ENCODE peak calls at places on chromosomes 13 and 19, in six cellular contexts. M is small intestine; C is HT-29; G is Calu3; O is renal cortical epithelial cell; T is CD8-positive, alpha-beta T cell. N is an unnamed sample.

GRCh38 chr19:58584498-58585441 is 11.6 kb upstream of the MZF1 start:
- DNase-seq in C (no peak), M (no peak), O (no peak), G (no peak), T (no peak), N (no peak)

GRCh38 chr13:41897126-41897525 is 63.8 kb downstream of the VWA8 start:
- DNase-seq in T (no peak), O (no peak), G (no peak), C (no peak), M (no peak), N (no peak)

GRCh38 chr19:15466851-15467733 is 2.7 kb upstream of the RASAL3 start:
- DNase-seq in G (no peak), C (peak), O (peak), T (peak), M (peak), N (no peak)

GRCh38 chr13:114111577-114111976 is 20.8 kb downstream of the RASA3 start:
- DNase-seq in M (no peak), C (no peak), T (no peak), G (no peak), O (no peak), N (no peak)

GRCh38 chr19:48714759-48715261 is 4.7 kb downstream of the MAMSTR start:
- DNase-seq in T (no peak), G (no peak), O (no peak), C (no peak), M (peak), N (peak)

GRCh38 chr19:58575183-58576041 is 2.3 kb upstream of the MZF1 start:
- DNase-seq in O (peak), T (peak), M (peak), G (peak), C (peak), N (peak)

GRCh38 chr13:37679043-37679442 is 80.5 kb upstream of the POSTN start:
- DNase-seq in C (no peak), G (no peak), M (no peak), O (no peak), T (no peak), N (no peak)

GRCh38 chr13:102917019-102917418 is 71.2 kb downstream of the ERCC5 start:
- DNase-seq in T (no peak), G (no peak), O (no peak), M (no peak), C (no peak), N (no peak)

GRCh38 chr19:54302252-54302651 is 10.7 kb downstream of the LILRA5 start:
- DNase-seq in M (no peak), O (no peak), C (no peak), G (no peak), T (no peak), N (no peak)

GRCh38 chr19:18967358-18968146 is 26.5 kb upstream of the HOMER3 start:
- DNase-seq in O (peak), M (no peak), T (no peak), C (no peak), G (no peak), N (peak)

GRCh38 chr19:6564393-6564792 is 26.6 kb downstream of the CD70 start:
- DNase-seq in G (no peak), T (no peak), O (peak), M (no peak), C (no peak), N (no peak)

GRCh38 chr13:27383104-27383921 is 41.1 kb upstream of the GTF3A start:
- DNase-seq in T (no peak), O (no peak), G (no peak), M (no peak), C (peak), N (no peak)

GRCh38 chr19:42531313-42531712 is 3.0 kb upstream of the CEACAM1 start:
- DNase-seq in T (no peak), C (peak), M (no peak), G (peak), O (peak), N (no peak)

N was measured in colonic mucosa.